ENCODE peak calls at places on chromosomes 5 and 9, in ten cellular contexts. C is neural progenitor cell; I is stimulated activated CD8-positive, alpha-beta memory T cell treated with anti-CD3 and anti-CD28 coated beads, Interleukin-15, amount 100 ng/mL, for 1 hour; T is H7; L is NCI-H526; H is central memory CD4-positive, alpha-beta T cell; K is nephron progenitor cell; P is BJ; S is activated CD4-positive, alpha-beta T cell treated with anti-CD3 and anti-CD28 coated beads, Interleukin-2, amount 50 U/mL, for 48 hours; A is hepatocyte. W is an unnamed sample.

GRCh38 chr5:90957906-90958305 is 399.3 kb downstream of the ADGRV1 start:
- DNase-seq in C (no peak), I (no peak), T (no peak), L (no peak), H (no peak), K (no peak), P (no peak), S (no peak), A (no peak), W (no peak)

GRCh38 chr5:150541895-150542294 is 34.0 kb downstream of the NDST1 start:
- DNase-seq in C (no peak), I (no peak), T (no peak), L (no peak), H (no peak), K (no peak), P (no peak), S (no peak), A (no peak), W (no peak)

GRCh38 chr5:54524704-54525103 is 7.1 kb downstream of the SNX18 start:
- DNase-seq in C (no peak), I (no peak), T (no peak), L (no peak), H (no peak), K (no peak), P (no peak), S (no peak), A (no peak), W (no peak)

GRCh38 chr9:83340451-83340850 is 197.8 kb downstream of the FRMD3 start:
- DNase-seq in C (no peak), I (no peak), T (no peak), L (no peak), H (no peak), K (no peak), P (no peak), S (no peak), A (no peak), W (no peak)

GRCh38 chr9:81536242-81537025 is 152.9 kb downstream of the TLE1 start:
- DNase-seq in C (peak), I (no peak), T (no peak), L (no peak), H (no peak), K (no peak), P (no peak), S (no peak), A (no peak), W (no peak)

GRCh38 chr5:67807116-67807888 is 408.3 kb upstream of the PIK3R1 start:
- DNase-seq in C (no peak), I (no peak), T (no peak), L (no peak), H (no peak), K (no peak), P (no peak), S (no peak), A (no peak), W (no peak)

GRCh38 chr9:86376016-86376415 is 21.8 kb upstream of the TUT7 start:
- DNase-seq in C (no peak), I (no peak), T (no peak), L (no peak), H (no peak), K (no peak), P (no peak), S (no peak), A (no peak), W (no peak)

GRCh38 chr9:133960568-133961129 is 31.5 kb downstream of the VAV2 start:
- DNase-seq in C (peak), I (no peak), T (no peak), L (no peak), H (no peak), K (no peak), P (no peak), S (no peak), A (no peak), W (no peak)

GRCh38 chr9:14906000-14906399 is 4.2 kb downstream of the FREM1 start:
- DNase-seq in C (no peak), I (no peak), T (no peak), L (no peak), H (no peak), K (no peak), P (no peak), S (no peak), A (no peak), W (no peak)